ENCODE peak calls at places on chromosome 3, in ten cellular contexts. Z is vagina, E is H1, X is IMR-90, Q is thyroid gland, R is upper lobe of left lung, M is GM12892, D is transverse colon, U is ovary, K is GM12891. W is an unnamed sample.

GRCh38 chr3:64251019-64251418 is 25.8 kb upstream of the PRICKLE2 start:
- DNase-seq in D (no peak), Z (no peak), M (no peak), K (no peak), X (no peak), E (no peak), R (no peak), Q (no peak), U (no peak), W (no peak)

GRCh38 chr3:7565574-7565973 is 704.7 kb downstream of the GRM7 start:
- DNase-seq in X (no peak), D (no peak), R (no peak), K (no peak), M (no peak), U (no peak), Q (no peak), E (no peak), Z (no peak), W (no peak)

GRCh38 chr3:65851827-65852226 is 186.9 kb downstream of the MAGI1 start:
- DNase-seq in R (no peak), Z (no peak), E (no peak), Q (no peak), X (peak), K (no peak), D (no peak), M (no peak), U (no peak), W (no peak)

GRCh38 chr3:140391041-140391440 is 286.8 kb upstream of the TRIM42 start:
- DNase-seq in Z (no peak), E (no peak), Q (no peak), M (no peak), K (no peak), X (no peak), U (no peak), R (no peak), D (no peak), W (no peak)

GRCh38 chr3:90010341-90010740 is 902.9 kb downstream of the EPHA3 start:
- DNase-seq in Q (no peak), K (no peak), Z (no peak), R (no peak), X (peak), E (no peak), U (no peak), M (no peak), D (no peak), W (no peak)

GRCh38 chr3:102069211-102069662 is 219.9 kb downstream of the NFKBIZ start:
- DNase-seq in U (no peak), E (no peak), D (no peak), X (peak), Q (no peak), R (no peak), Z (no peak), K (no peak), M (no peak), W (no peak)

GRCh38 chr3:196740476-196741400 is 1.1 kb downstream of the PAK2 start:
- DNase-seq in M (no peak), R (no peak), E (no peak), Z (no peak), U (peak), D (no peak), Q (no peak), X (peak), K (no peak), W (no peak)

GRCh38 chr3:99542771-99543518 is 95.4 kb upstream of the COL8A1 start:
- DNase-seq in Q (no peak), U (no peak), Z (no peak), K (no peak), D (no peak), X (no peak), E (no peak), R (no peak), M (no peak), W (no peak)

GRCh38 chr3:73509812-73510211 is 114.9 kb downstream of the PDZRN3 start:
- DNase-seq in M (no peak), E (no peak), X (peak), K (no peak), D (no peak), Z (no peak), R (no peak), Q (no peak), U (no peak), W (no peak)

GRCh38 chr3:104273046-104273649 is 1093.6 kb upstream of the ALCAM start:
- DNase-seq in K (no peak), R (no peak), D (no peak), E (no peak), U (no peak), Z (no peak), M (no peak), X (peak), Q (no peak), W (no peak)

GRCh38 chr3:47782538-47783308 is 1.0 kb upstream of the SMARCC1 start:
- DNase-seq in K (no peak), E (no peak), U (no peak), D (no peak), R (no peak), X (no peak), Z (no peak), M (no peak), Q (no peak), W (no peak)

GRCh38 chr3:112980080-112980479 is 5.2 kb upstream of the CD200R1 start:
- DNase-seq in E (no peak), D (no peak), M (no peak), R (no peak), Q (no peak), Z (no peak), U (no peak), X (peak), K (no peak), W (no peak)

GRCh38 chr3:186002884-186003472 is 65.2 kb upstream of the TRA2B start:
- DNase-seq in U (no peak), Z (no peak), X (peak), K (no peak), M (no peak), R (no peak), D (no peak), E (peak), Q (no peak), W (no peak)

GRCh38 chr3:140323561-140323960 is 354.3 kb upstream of the TRIM42 start:
- DNase-seq in R (no peak), M (no peak), Q (no peak), Z (no peak), E (no peak), D (no peak), K (no peak), U (no peak), X (no peak), W (no peak)

GRCh38 chr3:59733041-59733809 is 683.4 kb upstream of the CFAP20DC start:
- DNase-seq in Q (no peak), X (no peak), E (no peak), R (no peak), K (no peak), D (no peak), U (no peak), Z (no peak), M (no peak), W (no peak)

GRCh38 chr3:59730608-59731007 is 680.8 kb upstream of the CFAP20DC start:
- DNase-seq in E (no peak), U (no peak), K (no peak), M (no peak), Z (no peak), X (no peak), Q (no peak), D (no peak), R (no peak), W (no peak)

GRCh38 chr3:59728509-59728908 is 678.7 kb upstream of the CFAP20DC start:
- DNase-seq in Q (no peak), E (no peak), Z (no peak), U (no peak), D (no peak), M (no peak), X (no peak), R (no peak), K (no peak), W (no peak)

GRCh38 chr3:59734061-59734460 is 684.2 kb upstream of the CFAP20DC start:
- DNase-seq in R (no peak), M (no peak), Q (no peak), Z (no peak), E (no peak), D (no peak), X (no peak), K (no peak), U (no peak), W (no peak)

GRCh38 chr3:59731909-59732308 is 682.1 kb upstream of the CFAP20DC start:
- DNase-seq in Q (no peak), M (no peak), R (no peak), D (no peak), Z (no peak), K (no peak), E (no peak), U (no peak), X (no peak), W (no peak)
- TF ChIP-seq POLR2A in Q (no peak), M (no peak), R (no peak), D (no peak), Z (no peak), K (no peak), E (no peak), U (no peak), X (no peak), W (no peak)

GRCh38 chr3:38164136-38164965 is 986 bp upstream of the OXSR1 start:
- DNase-seq in E (no peak), M (no peak), U (peak), Q (peak), X (no peak), D (peak), K (peak), R (peak), Z (no peak), W (peak)
- TF ChIP-seq POLR2A in E (no peak), M (no peak), U (peak), Q (no peak), X (no peak), D (peak), K (no peak), R (no peak), Z (no peak), W (peak)

DNA sequence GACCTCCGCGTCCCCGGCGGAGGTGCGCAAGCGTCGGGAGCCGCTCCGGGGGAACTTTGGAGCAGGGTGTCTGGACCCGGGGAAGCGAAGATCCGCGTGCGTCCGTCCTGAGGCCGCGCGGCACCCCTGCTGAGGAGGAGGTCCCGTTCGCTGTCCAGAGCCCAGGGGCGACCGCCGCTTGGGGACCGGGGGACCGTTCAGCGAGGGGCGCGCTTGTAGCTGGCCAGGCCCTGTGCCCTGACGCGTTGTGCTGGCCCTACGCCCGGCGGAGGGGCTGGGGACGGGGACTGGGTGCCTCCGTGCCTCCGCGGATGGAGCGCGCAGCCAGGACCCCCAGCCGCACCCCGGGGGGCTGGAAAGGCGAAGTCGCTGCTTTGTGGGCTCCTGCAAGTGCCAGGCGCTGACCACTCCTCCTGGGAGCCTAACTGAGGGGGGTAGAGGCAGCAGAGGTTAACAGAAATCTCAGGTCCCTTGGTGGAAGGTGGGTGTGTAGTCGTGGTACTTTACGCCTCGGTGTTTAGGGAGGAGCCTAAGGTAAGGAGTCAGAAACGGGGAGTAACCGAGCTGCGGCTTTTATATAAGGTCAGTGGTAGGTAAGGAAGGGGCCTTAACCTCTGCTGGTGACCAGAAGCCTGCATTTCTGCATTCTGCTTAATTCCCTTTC is at the start of gene PPARG:
- DNase-seq in U (peak), M (peak), R (peak), Q (peak), K (peak), X (no peak), D (peak), Z (no peak), E (peak), W (peak)
- TF ChIP-seq POLR2A in U (no peak), M (no peak), R (no peak), Q (peak), K (no peak), X (no peak), D (peak), Z (no peak), E (no peak), W (no peak)

GRCh38 chr3:40200754-40201316 is 108.7 kb upstream of the EIF1B start:
- DNase-seq in Z (no peak), U (no peak), Q (no peak), D (no peak), R (no peak), K (no peak), E (no peak), M (no peak), X (peak), W (no peak)
- TF ChIP-seq POLR2A in Z (no peak), U (no peak), Q (no peak), D (no peak), R (no peak), K (no peak), E (no peak), M (no peak), X (no peak), W (no peak)

DNA sequence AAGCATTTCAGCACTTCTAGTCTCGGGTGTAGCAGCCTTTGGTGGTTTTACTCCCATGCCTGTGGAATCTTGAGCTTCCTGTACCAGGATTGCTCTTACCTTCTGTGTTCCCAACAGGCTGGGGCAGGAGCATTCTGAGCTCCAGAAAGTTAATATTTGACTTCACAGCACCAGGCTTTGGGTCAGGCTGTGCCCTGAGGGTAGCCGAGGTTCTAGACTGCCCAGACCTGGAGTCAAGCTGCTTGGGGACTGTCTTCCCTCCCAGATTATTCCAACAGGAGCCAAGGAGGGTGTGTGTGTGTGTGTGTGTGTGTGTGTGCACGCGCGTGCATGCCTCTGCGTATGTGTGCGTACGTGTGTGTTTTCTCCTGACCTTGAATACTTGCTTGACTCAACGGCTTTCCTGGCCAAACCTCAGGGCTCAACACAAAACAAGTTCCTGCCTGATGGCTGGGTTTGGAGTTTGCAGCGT is 94.8 kb downstream of the FLNB start:
- DNase-seq in Z (no peak), U (peak), Q (no peak), K (no peak), E (no peak), R (no peak), X (no peak), D (no peak), M (no peak), W (peak)
- TF ChIP-seq POLR2A in Z (no peak), U (no peak), Q (no peak), K (no peak), E (no peak), R (no peak), X (no peak), D (no peak), M (no peak), W (no peak)

GRCh38 chr3:51982352-51982837 is 940 bp upstream of the ACY1 start:
- DNase-seq in M (peak), Z (no peak), R (no peak), K (peak), X (no peak), Q (peak), D (peak), U (no peak), E (peak), W (peak)
- TF ChIP-seq POLR2A in M (no peak), Z (no peak), R (no peak), K (no peak), X (no peak), Q (no peak), D (no peak), U (no peak), E (no peak), W (no peak)

GRCh38 chr3:53039376-53039752 is 6.5 kb downstream of the SFMBT1 start:
- DNase-seq in R (no peak), E (no peak), M (no peak), Z (no peak), Q (no peak), X (no peak), D (no peak), U (no peak), K (no peak), W (no peak)

GRCh38 chr3:53042654-53043053 is 3.2 kb downstream of the SFMBT1 start:
- DNase-seq in K (no peak), Q (no peak), X (no peak), Z (no peak), D (no peak), M (no peak), R (no peak), E (no peak), U (no peak), W (no peak)

GRCh38 chr3:53043738-53044137 is 2.1 kb downstream of the SFMBT1 start:
- DNase-seq in U (no peak), Z (no peak), R (no peak), D (no peak), X (no peak), E (peak), Q (no peak), M (no peak), K (no peak), W (no peak)

GRCh38 chr3:53038679-53039375 is 7.0 kb downstream of the SFMBT1 start:
- DNase-seq in D (no peak), Q (no peak), K (no peak), U (no peak), X (no peak), M (no peak), Z (no peak), E (no peak), R (no peak), W (no peak)

DNA sequence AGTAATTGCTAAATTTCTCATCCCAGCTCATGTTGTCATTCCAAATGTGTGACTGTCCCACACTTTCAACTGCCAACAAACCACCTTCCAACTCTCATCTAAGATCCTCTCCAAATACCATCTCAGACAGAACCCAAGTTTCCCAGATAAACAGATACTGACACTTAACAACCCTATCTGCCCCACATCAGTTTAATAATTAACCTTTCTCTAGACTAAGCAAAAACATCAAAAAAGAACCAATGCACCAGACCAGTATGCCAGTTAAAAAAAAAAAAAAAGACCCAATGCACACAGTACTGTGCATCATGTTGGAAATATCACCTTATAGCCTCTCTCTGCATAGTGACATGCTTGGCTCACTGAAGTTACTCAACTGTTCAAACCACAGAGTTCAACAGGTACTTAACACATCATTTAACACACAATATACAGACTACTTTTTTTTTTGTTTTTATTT is 5.5 kb downstream of the SFMBT1 start:
- DNase-seq in K (no peak), X (peak), Q (no peak), U (no peak), E (no peak), Z (no peak), D (no peak), R (no peak), M (no peak), W (no peak)
- TF ChIP-seq POLR2A in K (no peak), X (no peak), Q (no peak), U (no peak), E (no peak), Z (no peak), D (no peak), R (no peak), M (no peak), W (no peak)